ENCODE peak calls at places on chromosomes 16 and 17, in seven cellular contexts. One of them, this sample, is unnamed.

GRCh38 chr16:79188115-79188779 is 412.3 kb downstream of the MAF start:
- DNase-seq in breast epithelium: no peak
- DNase-seq in A673: no peak
- DNase-seq in fibroblast of lung: no peak
- DNase-seq in PC-9: no peak
- DNase-seq in keratinocyte: no peak
- DNase-seq in right cardiac atrium: no peak
- DNase-seq in this sample: no peak

GRCh38 chr16:19678804-19679203 is 39.2 kb downstream of the KNOP1 start:
- DNase-seq in breast epithelium: no peak
- DNase-seq in A673: no peak
- DNase-seq in fibroblast of lung: no peak
- DNase-seq in PC-9: no peak
- DNase-seq in keratinocyte: no peak
- DNase-seq in right cardiac atrium: no peak
- DNase-seq in this sample: no peak

GRCh38 chr17:72597354-72598087 is 476.7 kb downstream of the SOX9 start:
- DNase-seq in breast epithelium: no peak
- DNase-seq in A673: no peak
- DNase-seq in fibroblast of lung: no peak
- DNase-seq in PC-9: peak
- DNase-seq in keratinocyte: no peak
- DNase-seq in right cardiac atrium: no peak
- DNase-seq in this sample: no peak

GRCh38 chr17:705863-706262 is 8.8 kb downstream of the VPS53 start:
- DNase-seq in breast epithelium: no peak
- DNase-seq in A673: no peak
- DNase-seq in fibroblast of lung: no peak
- DNase-seq in PC-9: no peak
- DNase-seq in keratinocyte: no peak
- DNase-seq in right cardiac atrium: no peak
- DNase-seq in this sample: no peak

GRCh38 chr17:82900741-82901140 is 60.9 kb upstream of the ZNF750 start:
- DNase-seq in breast epithelium: no peak
- DNase-seq in A673: no peak
- DNase-seq in fibroblast of lung: no peak
- DNase-seq in PC-9: no peak
- DNase-seq in keratinocyte: no peak
- DNase-seq in right cardiac atrium: no peak
- DNase-seq in this sample: no peak

GRCh38 chr17:28716740-28717577 is 709 bp downstream of the RAB34 start:
- DNase-seq in breast epithelium: no peak
- DNase-seq in A673: peak
- DNase-seq in fibroblast of lung: peak
- DNase-seq in PC-9: no peak
- DNase-seq in keratinocyte: no peak
- DNase-seq in right cardiac atrium: peak
- DNase-seq in this sample: peak

GRCh38 chr16:66678314-66678713 is 18.2 kb downstream of the CMTM4 start:
- DNase-seq in breast epithelium: no peak
- DNase-seq in A673: no peak
- DNase-seq in fibroblast of lung: no peak
- DNase-seq in PC-9: no peak
- DNase-seq in keratinocyte: no peak
- DNase-seq in right cardiac atrium: no peak
- DNase-seq in this sample: no peak

GRCh38 chr17:32929588-32929987 is 1.6 kb downstream of the TMEM98 start:
- DNase-seq in breast epithelium: no peak
- DNase-seq in A673: no peak
- DNase-seq in fibroblast of lung: no peak
- DNase-seq in PC-9: no peak
- DNase-seq in keratinocyte: no peak
- DNase-seq in right cardiac atrium: no peak
- DNase-seq in this sample: no peak

GRCh38 chr16:28063611-28064061 is at the start of gene GSG1L:
- DNase-seq in breast epithelium: no peak
- DNase-seq in A673: peak
- DNase-seq in fibroblast of lung: no peak
- DNase-seq in PC-9: no peak
- DNase-seq in keratinocyte: no peak
- DNase-seq in right cardiac atrium: no peak
- DNase-seq in this sample: no peak

GRCh38 chr17:66549731-66550207 is 247.4 kb downstream of the PRKCA start:
- DNase-seq in breast epithelium: no peak
- DNase-seq in A673: no peak
- DNase-seq in fibroblast of lung: no peak
- DNase-seq in PC-9: peak
- DNase-seq in keratinocyte: no peak
- DNase-seq in right cardiac atrium: no peak
- DNase-seq in this sample: no peak

GRCh38 chr16:3702082-3702481 is 15.2 kb downstream of the TRAP1 start:
- DNase-seq in breast epithelium: no peak
- DNase-seq in A673: no peak
- DNase-seq in fibroblast of lung: no peak
- DNase-seq in PC-9: no peak
- DNase-seq in keratinocyte: no peak
- DNase-seq in right cardiac atrium: no peak
- DNase-seq in this sample: no peak

GRCh38 chr17:57115377-57115776 is 30.3 kb downstream of the AKAP1 start:
- DNase-seq in breast epithelium: no peak
- DNase-seq in A673: no peak
- DNase-seq in fibroblast of lung: no peak
- DNase-seq in PC-9: no peak
- DNase-seq in keratinocyte: no peak
- DNase-seq in right cardiac atrium: no peak
- DNase-seq in this sample: no peak

GRCh38 chr17:2214047-2214717 is 89.4 kb downstream of the SMG6 start:
- DNase-seq in breast epithelium: no peak
- DNase-seq in A673: no peak
- DNase-seq in fibroblast of lung: peak
- DNase-seq in PC-9: no peak
- DNase-seq in keratinocyte: no peak
- DNase-seq in right cardiac atrium: peak
- DNase-seq in this sample: no peak

GRCh38 chr16:81513204-81514040 is 68.8 kb downstream of the CMIP start:
- DNase-seq in breast epithelium: no peak
- DNase-seq in A673: no peak
- DNase-seq in fibroblast of lung: peak
- DNase-seq in PC-9: peak
- DNase-seq in keratinocyte: no peak
- DNase-seq in right cardiac atrium: peak
- DNase-seq in this sample: no peak

GRCh38 chr17:304461-304860 is 48.1 kb downstream of the RPH3AL start:
- DNase-seq in breast epithelium: no peak
- DNase-seq in A673: no peak
- DNase-seq in fibroblast of lung: no peak
- DNase-seq in PC-9: no peak
- DNase-seq in keratinocyte: no peak
- DNase-seq in right cardiac atrium: peak
- DNase-seq in this sample: no peak

GRCh38 chr16:81448154-81449131 is 3.8 kb downstream of the CMIP start:
- DNase-seq in breast epithelium: no peak
- DNase-seq in A673: no peak
- DNase-seq in fibroblast of lung: no peak
- DNase-seq in PC-9: no peak
- DNase-seq in keratinocyte: no peak
- DNase-seq in right cardiac atrium: no peak
- DNase-seq in this sample: no peak

GRCh38 chr16:68332411-68333121 is 21.7 kb downstream of the PRMT7 start:
- DNase-seq in breast epithelium: no peak
- DNase-seq in A673: peak
- DNase-seq in fibroblast of lung: peak
- DNase-seq in PC-9: no peak
- DNase-seq in keratinocyte: no peak
- DNase-seq in right cardiac atrium: no peak
- DNase-seq in this sample: no peak

GRCh38 chr16:65601781-65602180 is 479.9 kb upstream of the CDH11 start:
- DNase-seq in breast epithelium: no peak
- DNase-seq in A673: no peak
- DNase-seq in fibroblast of lung: no peak
- DNase-seq in PC-9: no peak
- DNase-seq in keratinocyte: no peak
- DNase-seq in right cardiac atrium: no peak
- DNase-seq in this sample: no peak

GRCh38 chr17:40480501-40481003 is 20.9 kb downstream of the TNS4 start:
- DNase-seq in breast epithelium: no peak
- DNase-seq in A673: no peak
- DNase-seq in fibroblast of lung: peak
- DNase-seq in PC-9: no peak
- DNase-seq in keratinocyte: peak
- DNase-seq in right cardiac atrium: no peak
- DNase-seq in this sample: no peak

GRCh38 chr16:72811867-72812266 is 236.1 kb downstream of the ZFHX3 start:
- DNase-seq in breast epithelium: no peak
- DNase-seq in A673: no peak
- DNase-seq in fibroblast of lung: no peak
- DNase-seq in PC-9: no peak
- DNase-seq in keratinocyte: no peak
- DNase-seq in right cardiac atrium: no peak
- DNase-seq in this sample: no peak

GRCh38 chr16:11742041-11742535 is 569 bp downstream of the TXNDC11 start:
- DNase-seq in breast epithelium: peak
- DNase-seq in A673: peak
- DNase-seq in fibroblast of lung: peak
- DNase-seq in PC-9: no peak
- DNase-seq in keratinocyte: no peak
- DNase-seq in right cardiac atrium: peak
- DNase-seq in this sample: peak

GRCh38 chr17:77127735-77128361 is 12.9 kb upstream of the SEC14L1 start:
- DNase-seq in breast epithelium: peak
- DNase-seq in A673: no peak
- DNase-seq in fibroblast of lung: no peak
- DNase-seq in PC-9: no peak
- DNase-seq in keratinocyte: no peak
- DNase-seq in right cardiac atrium: peak
- DNase-seq in this sample: no peak
- H3K4me3 ChIP-seq in breast epithelium: peak
- H3K4me3 ChIP-seq in A673: no peak
- H3K4me3 ChIP-seq in fibroblast of lung: no peak
- H3K4me3 ChIP-seq in PC-9: no peak
- H3K4me3 ChIP-seq in keratinocyte: peak
- H3K4me3 ChIP-seq in right cardiac atrium: peak
- H3K4me3 ChIP-seq in this sample: no peak

GRCh38 chr17:58412910-58413630 is 4.3 kb downstream of the RNF43 start:
- DNase-seq in breast epithelium: no peak
- DNase-seq in A673: no peak
- DNase-seq in fibroblast of lung: peak
- DNase-seq in PC-9: peak
- DNase-seq in keratinocyte: no peak
- DNase-seq in right cardiac atrium: no peak
- DNase-seq in this sample: no peak
- H3K4me3 ChIP-seq in breast epithelium: peak
- H3K4me3 ChIP-seq in A673: no peak
- H3K4me3 ChIP-seq in fibroblast of lung: no peak
- H3K4me3 ChIP-seq in PC-9: no peak
- H3K4me3 ChIP-seq in keratinocyte: peak
- H3K4me3 ChIP-seq in right cardiac atrium: no peak
- H3K4me3 ChIP-seq in this sample: no peak

GRCh38 chr17:75046583-75047289 is at the start of the genes ATP5PD and KCTD2:
- DNase-seq in breast epithelium: peak
- DNase-seq in A673: peak
- DNase-seq in fibroblast of lung: peak
- DNase-seq in PC-9: peak
- DNase-seq in keratinocyte: peak
- DNase-seq in right cardiac atrium: peak
- DNase-seq in this sample: peak

GRCh38 chr17:75047398-75048098 is 523 bp downstream of the KCTD2 start:
- DNase-seq in breast epithelium: peak
- DNase-seq in A673: no peak
- DNase-seq in fibroblast of lung: no peak
- DNase-seq in PC-9: no peak
- DNase-seq in keratinocyte: no peak
- DNase-seq in right cardiac atrium: peak
- DNase-seq in this sample: peak

GRCh38 chr17:75051941-75052340 is 4.9 kb downstream of the KCTD2 start:
- DNase-seq in breast epithelium: no peak
- DNase-seq in A673: no peak
- DNase-seq in fibroblast of lung: no peak
- DNase-seq in PC-9: no peak
- DNase-seq in keratinocyte: no peak
- DNase-seq in right cardiac atrium: no peak
- DNase-seq in this sample: no peak

GRCh38 chr17:75048396-75048933 is 1.4 kb downstream of the KCTD2 start:
- DNase-seq in breast epithelium: no peak
- DNase-seq in A673: no peak
- DNase-seq in fibroblast of lung: peak
- DNase-seq in PC-9: no peak
- DNase-seq in keratinocyte: no peak
- DNase-seq in right cardiac atrium: peak
- DNase-seq in this sample: no peak

DNA sequence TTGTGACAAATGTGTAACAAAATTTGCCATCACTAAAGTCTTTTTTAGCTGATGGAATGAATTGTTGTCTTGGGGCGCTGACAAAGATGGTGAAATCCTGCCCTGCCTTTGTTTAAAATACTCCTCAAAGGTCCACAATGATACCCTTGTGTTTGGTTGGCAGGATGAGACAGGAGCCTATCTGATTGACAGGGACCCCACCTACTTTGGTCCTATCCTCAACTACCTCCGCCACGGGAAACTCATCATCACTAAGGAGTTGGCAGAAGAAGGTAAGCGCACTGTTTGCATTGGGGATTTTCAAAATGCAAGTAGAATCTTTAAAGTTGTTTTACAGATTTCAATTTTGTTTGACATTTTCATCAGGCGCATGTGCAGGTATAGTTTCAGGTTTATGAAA is 2.0 kb downstream of the KCTD2 start:
- DNase-seq in breast epithelium: no peak
- DNase-seq in A673: no peak
- DNase-seq in fibroblast of lung: no peak
- DNase-seq in PC-9: no peak
- DNase-seq in keratinocyte: no peak
- DNase-seq in right cardiac atrium: no peak
- DNase-seq in this sample: no peak
- H3K4me3 ChIP-seq in breast epithelium: no peak
- H3K4me3 ChIP-seq in A673: no peak
- H3K4me3 ChIP-seq in fibroblast of lung: no peak
- H3K4me3 ChIP-seq in PC-9: peak
- H3K4me3 ChIP-seq in keratinocyte: no peak
- H3K4me3 ChIP-seq in right cardiac atrium: no peak
- H3K4me3 ChIP-seq in this sample: no peak

GRCh38 chr17:48996696-48997102 is 486 bp upstream of the IGF2BP1 start:
- DNase-seq in breast epithelium: no peak
- DNase-seq in A673: no peak
- DNase-seq in fibroblast of lung: no peak
- DNase-seq in PC-9: no peak
- DNase-seq in keratinocyte: no peak
- DNase-seq in right cardiac atrium: no peak
- DNase-seq in this sample: no peak

GRCh38 chr17:48997827-48998556 is 807 bp downstream of the IGF2BP1 start:
- DNase-seq in breast epithelium: no peak
- DNase-seq in A673: peak
- DNase-seq in fibroblast of lung: no peak
- DNase-seq in PC-9: no peak
- DNase-seq in keratinocyte: no peak
- DNase-seq in right cardiac atrium: no peak
- DNase-seq in this sample: peak

GRCh38 chr17:49000943-49001342 is 3.8 kb downstream of the IGF2BP1 start:
- DNase-seq in breast epithelium: no peak
- DNase-seq in A673: no peak
- DNase-seq in fibroblast of lung: peak
- DNase-seq in PC-9: no peak
- DNase-seq in keratinocyte: no peak
- DNase-seq in right cardiac atrium: no peak
- DNase-seq in this sample: no peak

GRCh38 chr17:48997103-48997826 is at the start of gene IGF2BP1:
- DNase-seq in breast epithelium: no peak
- DNase-seq in A673: peak
- DNase-seq in fibroblast of lung: peak
- DNase-seq in PC-9: no peak
- DNase-seq in keratinocyte: no peak
- DNase-seq in right cardiac atrium: no peak
- DNase-seq in this sample: peak

GRCh38 chr17:48998557-48999440 is 1.6 kb downstream of the IGF2BP1 start:
- DNase-seq in breast epithelium: no peak
- DNase-seq in A673: peak
- DNase-seq in fibroblast of lung: peak
- DNase-seq in PC-9: no peak
- DNase-seq in keratinocyte: no peak
- DNase-seq in right cardiac atrium: no peak
- DNase-seq in this sample: peak
- H3K4me3 ChIP-seq in breast epithelium: peak
- H3K4me3 ChIP-seq in A673: peak
- H3K4me3 ChIP-seq in fibroblast of lung: peak
- H3K4me3 ChIP-seq in PC-9: peak
- H3K4me3 ChIP-seq in keratinocyte: no peak
- H3K4me3 ChIP-seq in right cardiac atrium: no peak
- H3K4me3 ChIP-seq in this sample: peak

This sample was measured in SJCRH30.